ENCODE peak calls at places on chromosomes 2 and 18, in four cellular contexts. O is heart left ventricle, H is gastrocnemius medialis, A is Peyer's patch. P is an unnamed sample.

GRCh38 chr2:227706859-227707258 is 11.0 kb downstream of the SLC19A3 start:
- DNase-seq in H (no peak), A (peak; percentile 82), O (no peak), P (peak; percentile 75)

GRCh38 chr2:234917245-234917975 is 34.4 kb upstream of the SH3BP4 start:
- DNase-seq in A (no peak), O (no peak), H (no peak), P (no peak)

GRCh38 chr18:3758531-3758930 is 308.6 kb downstream of the TGIF1 start:
- DNase-seq in A (no peak), H (no peak), O (no peak), P (no peak)

GRCh38 chr18:8088626-8089025 is 520.6 kb upstream of the RAB12 start:
- DNase-seq in A (no peak), H (no peak), O (no peak), P (no peak)

GRCh38 chr18:53771664-53772063 is 452.8 kb downstream of the MBD2 start:
- DNase-seq in A (no peak), O (no peak), H (no peak), P (no peak)

GRCh38 chr2:96111823-96112500 is 4.4 kb downstream of the ADRA2B start:
- DNase-seq in O (no peak), A (peak; percentile 29), H (no peak), P (no peak)

GRCh38 chr18:79749251-79750191 is 48.2 kb upstream of the KCNG2 start:
- DNase-seq in O (no peak), H (no peak), A (peak; percentile 39), P (no peak)

GRCh38 chr2:86703704-86704370 is 16.3 kb upstream of the RMND5A start:
- DNase-seq in H (peak; percentile 85), O (peak; percentile 54), A (peak; percentile 66), P (no peak)

GRCh38 chr2:218861645-218862318 is 2.2 kb downstream of the WNT6 start:
- DNase-seq in A (no peak), H (no peak), O (no peak), P (no peak)

GRCh38 chr2:112540906-112541305 is 1.4 kb upstream of the POLR1B start:
- DNase-seq in O (no peak), A (no peak), H (no peak), P (no peak)

GRCh38 chr2:112542974-112543760 is 902 bp downstream of the POLR1B start:
- DNase-seq in A (no peak), H (no peak), O (no peak), P (no peak)

GRCh38 chr2:112541315-112542122 is 746 bp upstream of the POLR1B start:
- DNase-seq in A (peak; percentile 84), H (no peak), O (peak; percentile 72), P (no peak)

GRCh38 chr2:112547333-112547732 is 5.1 kb downstream of the POLR1B start:
- DNase-seq in H (peak; percentile 11), A (no peak), O (no peak), P (no peak)

GRCh38 chr2:112542123-112542973 is at the start of gene POLR1B:
- DNase-seq in H (peak; percentile 79), A (peak; percentile 90), O (peak; percentile 85), P (no peak)
- TF ChIP-seq POLR2A in H (no peak), A (peak; percentile 5), O (no peak), P (peak; percentile 4)

DNA sequence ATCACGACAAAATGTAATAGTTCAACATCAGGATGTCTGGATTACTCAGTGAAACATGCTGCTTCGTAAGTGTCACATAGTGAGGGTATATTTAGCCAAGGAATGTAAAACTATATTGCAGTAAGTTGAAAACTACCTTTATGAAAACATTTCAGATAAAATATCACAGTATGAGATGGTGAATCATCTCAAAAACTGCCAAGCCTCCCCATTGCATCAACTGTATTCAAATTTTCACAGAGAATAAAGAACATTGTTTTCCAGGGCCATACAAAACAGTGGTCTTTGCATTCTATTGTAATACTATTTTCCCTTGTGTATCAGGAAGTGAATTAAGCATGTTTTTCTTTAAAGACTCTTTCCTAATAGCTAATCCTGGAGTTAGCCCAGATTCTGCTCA is 47.6 kb upstream of the MSTN start:
- DNase-seq in O (no peak), A (no peak), H (no peak), P (no peak)
- H3K27ac ChIP-seq in O (no peak overlapping the region), A (no peak overlapping the region), H (peak overlapping the region; percentile 28), P (no peak overlapping the region)

GRCh38 chr2:241576293-241576654 is 17.7 kb downstream of the BOK start:
- DNase-seq in H (no peak), O (no peak), A (peak; percentile 24), P (no peak)
- TF ChIP-seq CTCF in H (no peak), O (no peak), A (no peak), P (no peak)

DNA sequence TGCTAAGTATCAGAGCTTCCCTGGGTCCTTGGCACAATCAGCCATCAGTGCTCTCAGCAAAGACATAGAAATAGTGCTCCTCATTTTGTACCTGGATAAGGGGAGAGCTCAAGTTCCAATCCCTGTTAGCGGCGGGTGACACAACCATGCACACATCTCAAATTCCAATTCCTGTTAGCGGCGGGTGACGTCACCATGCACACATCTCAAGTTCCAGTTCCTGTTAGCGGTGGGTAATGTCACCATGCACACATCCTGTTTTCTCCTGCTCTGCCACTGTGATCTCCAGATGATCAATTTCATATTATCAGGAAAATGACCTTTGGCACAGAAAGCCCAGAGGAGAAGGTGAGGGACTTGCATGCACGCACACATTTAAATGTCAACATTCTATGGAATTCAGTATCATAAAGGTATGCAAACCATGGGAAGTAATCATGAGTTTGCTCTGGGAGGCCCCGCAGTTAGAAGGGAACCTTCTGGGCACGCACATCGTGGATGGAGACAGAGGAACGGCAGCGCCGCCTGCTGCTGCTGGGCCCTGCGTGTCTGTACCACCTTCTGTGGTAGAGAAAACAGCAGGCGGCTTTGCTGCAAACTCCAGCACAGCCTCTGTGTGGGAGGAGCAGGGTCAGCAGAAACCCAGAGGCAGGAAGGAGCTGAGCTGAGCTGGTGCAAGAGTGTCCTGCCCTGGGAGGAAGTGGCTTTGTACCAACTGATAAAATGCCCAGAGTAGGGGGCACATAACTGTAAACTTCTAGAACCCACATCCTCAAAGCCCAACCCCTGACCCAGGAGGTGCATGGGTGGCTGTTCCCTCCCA is 77.8 kb downstream of the MBP start:
- DNase-seq in A (peak; percentile 82), H (peak; percentile 73), O (peak; percentile 80), P (no peak)
- TF ChIP-seq POLR2A in A (no peak), H (peak; percentile 13), O (no peak), P (no peak)

GRCh38 chr2:233369897-233370758 is 15.8 kb downstream of the DGKD start:
- DNase-seq in A (no peak), O (no peak), H (no peak), P (no peak)

GRCh38 chr2:233375490-233376314 is 21.4 kb downstream of the DGKD start:
- DNase-seq in O (no peak), H (no peak), A (no peak), P (no peak)

GRCh38 chr2:233371608-233372007 is 17.3 kb downstream of the DGKD start:
- DNase-seq in A (no peak), H (no peak), O (no peak), P (no peak)

GRCh38 chr2:233372855-233373254 is 18.6 kb downstream of the DGKD start:
- DNase-seq in O (no peak), H (no peak), A (no peak), P (no peak)

GRCh38 chr2:233373316-233373715 is 19.0 kb downstream of the DGKD start:
- DNase-seq in A (no peak), H (no peak), O (no peak), P (no peak)
- H3K27ac ChIP-seq in A (peak overlapping the region; percentile 57), H (no peak overlapping the region), O (no peak overlapping the region), P (no peak overlapping the region)

GRCh38 chr18:50494569-50494968 is 65.3 kb upstream of the MAPK4 start:
- DNase-seq in O (no peak), H (no peak), A (no peak), P (no peak)

DNA sequence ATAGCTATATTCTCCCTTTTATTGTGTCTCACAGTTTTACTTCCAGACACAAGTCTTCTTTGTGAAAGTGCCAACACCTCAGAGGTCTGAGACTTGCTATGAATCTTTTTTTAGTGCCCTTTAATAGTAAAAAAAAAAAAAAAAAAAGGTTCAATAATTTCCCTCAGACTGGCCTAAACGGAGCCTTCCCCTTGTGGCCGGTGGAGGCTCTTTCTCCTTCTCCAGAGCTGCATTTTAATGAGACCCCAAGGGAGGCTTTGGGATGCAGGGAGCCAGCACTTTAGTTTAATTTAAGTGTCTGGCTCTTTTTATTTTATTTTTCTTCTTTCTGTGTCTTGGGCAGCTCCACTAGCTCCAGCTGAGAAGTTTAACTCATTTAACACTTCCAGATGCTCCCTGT is 67.8 kb upstream of the MAPK4 start:
- DNase-seq in H (no peak), A (no peak), O (no peak), P (no peak)
- TF ChIP-seq CTCF in H (no peak), A (no peak), O (no peak), P (no peak)

GRCh38 chr2:231182500-231182899 is 15.9 kb upstream of the ARMC9 start:
- DNase-seq in O (no peak), H (no peak), A (no peak), P (no peak)
- TF ChIP-seq POLR2A in O (no peak), H (no peak), A (no peak), P (no peak)

DNA sequence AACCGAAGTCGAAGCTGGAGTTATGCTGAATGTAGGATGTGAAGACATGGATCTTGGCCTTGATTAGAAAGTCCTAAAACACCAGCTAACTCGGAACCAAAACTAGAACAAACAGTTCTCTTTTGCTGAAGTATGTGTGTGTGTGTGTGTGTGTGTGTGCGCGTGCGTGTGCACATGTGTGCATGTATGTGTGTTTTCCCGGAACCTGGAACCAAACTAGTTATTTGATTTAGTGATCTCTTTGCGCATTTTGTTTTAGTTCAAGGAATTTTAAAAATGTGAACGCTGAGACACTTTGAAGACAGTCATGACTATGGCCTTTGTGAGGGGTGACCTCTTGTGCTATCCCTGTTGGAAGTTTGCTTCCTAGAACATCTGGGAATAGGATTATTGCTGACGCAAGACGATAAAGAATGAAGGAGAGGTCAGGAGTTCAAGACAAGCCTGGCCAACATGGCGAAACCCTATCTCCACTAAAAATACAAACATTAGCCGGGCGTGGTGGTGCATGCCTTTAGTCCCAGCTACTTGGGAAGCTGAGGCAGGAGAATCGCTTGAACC is 23.8 kb downstream of the FHL2 start:
- DNase-seq in O (peak; percentile 39), A (no peak), H (no peak), P (no peak)
- H3K27ac ChIP-seq in O (peak overlapping the region; percentile 91), A (peak overlapping the region; percentile 73), H (peak overlapping the region; percentile 72), P (peak overlapping the region; percentile 59)

DNA sequence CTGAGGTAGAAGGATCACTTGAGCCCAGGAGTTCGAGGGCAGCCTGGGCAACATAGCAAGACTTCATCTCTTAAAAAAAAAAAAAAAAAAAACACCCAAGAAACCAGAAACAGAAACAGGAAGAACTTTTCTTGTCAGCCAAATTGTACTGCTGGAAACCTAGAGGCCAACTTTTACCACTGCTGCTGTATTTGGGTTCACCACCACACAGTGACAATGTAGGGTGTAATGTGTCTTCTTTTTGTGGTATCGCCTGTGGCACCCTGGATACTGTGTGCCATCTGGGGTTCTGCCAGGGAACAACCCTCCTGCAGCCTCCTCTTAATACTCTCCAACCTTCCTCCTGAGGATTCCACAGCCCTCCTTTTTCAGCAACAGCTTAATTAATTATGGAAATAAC is 72.6 kb downstream of the STK39 start:
- DNase-seq in H (no peak), A (no peak), O (no peak), P (no peak)
- TF ChIP-seq CTCF in H (no peak), A (no peak), O (no peak), P (no peak)

P was measured in vagina.